ENCODE peak calls at places on chromosomes 12 and 14, in four cellular contexts. B, Y, M and K are unnamed samples.

GRCh38 chr12:10031771-10032175 is 1.3 kb downstream of the CLEC9A start:
- DNase-seq in B (peak), Y (no peak), M (no peak), K (no peak)

GRCh38 chr14:36662543-36663403 is 1.1 kb downstream of the PAX9 start:
- DNase-seq in B (peak), Y (no peak), M (no peak), K (peak)

GRCh38 chr14:81450100-81450531 is 50.0 kb upstream of the STON2 start:
- DNase-seq in B (peak), Y (no peak), M (no peak), K (no peak)

GRCh38 chr12:26971963-26972362 is 33.7 kb downstream of the FGFR1OP2 start:
- DNase-seq in B (no peak), Y (peak), M (no peak), K (no peak)

GRCh38 chr14:25048170-25049126 is 1.5 kb downstream of the STXBP6 start:
- DNase-seq in B (peak), Y (no peak), M (no peak), K (no peak)

GRCh38 chr12:6295187-6295811 is 15.2 kb upstream of the PLEKHG6 start:
- DNase-seq in B (peak), Y (no peak), M (peak), K (no peak)

GRCh38 chr12:49789992-49790391 is 38.2 kb downstream of the NCKAP5L start:
- DNase-seq in B (no peak), Y (no peak), M (no peak), K (no peak)

GRCh38 chr14:22838631-22839041 is 2.3 kb downstream of the MMP14 start:
- DNase-seq in B (peak), Y (no peak), M (no peak), K (no peak)

GRCh38 chr14:65231286-65231980 is 129.1 kb upstream of the MAX start:
- DNase-seq in B (no peak), Y (no peak), M (no peak), K (no peak)

GRCh38 chr12:20342111-20342510 is 26.2 kb upstream of the PDE3A start:
- DNase-seq in B (peak), Y (no peak), M (no peak), K (no peak)

GRCh38 chr14:97198813-97199212 is 401.6 kb downstream of the VRK1 start:
- DNase-seq in B (no peak), Y (no peak), M (no peak), K (no peak)

GRCh38 chr12:56198836-56199235 is 9.6 kb upstream of the SMARCC2 start:
- DNase-seq in B (peak), Y (no peak), M (no peak), K (no peak)

GRCh38 chr14:56666716-56667115 is 87.1 kb downstream of the TMEM260 start:
- DNase-seq in B (peak), Y (no peak), M (no peak), K (no peak)

GRCh38 chr12:19507823-19508222 is 68.5 kb downstream of the AEBP2 start:
- DNase-seq in B (peak), Y (no peak), M (no peak), K (no peak)

GRCh38 chr12:95336387-95337067 is 118.9 kb downstream of the VEZT start:
- DNase-seq in B (peak), Y (no peak), M (peak), K (peak)

GRCh38 chr14:31420013-31420318 is 384 bp downstream of the HEATR5A start:
- DNase-seq in B (no peak), Y (no peak), M (no peak), K (peak)

GRCh38 chr14:90691627-90692026 is 124.6 kb downstream of the TTC7B start:
- DNase-seq in B (peak), Y (no peak), M (no peak), K (no peak)

GRCh38 chr12:64682572-64683277 is 72.4 kb downstream of the RASSF3 start:
- DNase-seq in B (no peak), Y (no peak), M (no peak), K (no peak)

DNA sequence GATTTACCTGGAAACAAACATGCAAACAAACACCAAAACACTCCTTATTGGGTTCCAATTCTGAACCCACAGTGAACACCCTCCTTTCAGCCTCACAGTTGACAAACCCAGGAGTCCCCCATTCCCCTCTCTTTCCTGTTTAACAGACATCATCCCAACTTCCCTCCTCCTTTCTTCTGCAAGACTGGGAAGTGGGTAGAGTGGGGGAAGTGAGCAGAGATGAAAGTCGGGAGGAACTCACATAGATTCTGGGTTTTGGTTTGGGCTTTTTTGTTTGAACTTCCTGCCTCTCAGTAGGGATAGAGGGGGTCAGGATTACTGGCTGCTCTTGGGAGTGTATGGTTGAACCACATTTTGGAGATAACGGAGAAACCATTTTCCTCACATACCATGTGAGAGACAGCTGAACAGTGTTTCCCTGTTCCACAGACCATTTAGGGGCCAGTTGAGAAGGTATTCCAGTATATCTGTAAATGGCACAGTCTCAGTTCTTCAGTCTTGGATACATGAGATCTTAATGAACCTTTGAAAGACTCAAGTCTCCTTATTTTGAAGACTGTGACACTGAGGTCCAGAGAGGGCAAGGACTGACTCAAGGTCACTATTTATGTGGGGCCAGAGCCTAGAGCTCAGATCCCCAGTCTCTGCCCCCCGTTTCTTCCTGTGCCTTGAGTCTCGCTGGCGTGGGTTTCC is 3.9 kb upstream of the GPR84 start:
- DNase-seq in B (no peak), Y (no peak), M (no peak), K (no peak)
- H3K9ac ChIP-seq in B (peak), Y (peak), M (peak), K (peak)

DNA sequence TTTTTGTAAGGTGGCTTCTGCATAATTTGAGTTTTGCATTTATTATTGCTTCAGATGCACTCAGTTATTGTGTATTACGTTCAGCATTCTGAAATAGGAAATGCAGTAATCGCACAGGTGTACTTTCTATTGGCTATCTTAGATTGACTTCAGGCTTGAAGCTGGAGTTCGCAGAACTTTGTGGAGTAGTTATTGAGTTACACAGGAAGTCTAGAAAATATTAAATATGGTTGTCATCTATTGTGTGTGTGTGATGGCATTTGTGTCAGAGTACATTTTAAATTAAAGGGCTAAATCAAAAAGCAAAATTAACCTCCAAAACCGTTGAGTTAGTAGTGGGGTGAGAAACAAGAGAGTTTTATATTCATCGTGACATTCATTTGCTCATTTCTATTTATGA is 2.7 kb downstream of the ARID2 start:
- DNase-seq in B (peak), Y (no peak), M (no peak), K (no peak)
- H3K9ac ChIP-seq in B (peak), Y (peak), M (no peak), K (no peak)

GRCh38 chr14:55048900-55049437 is 2.5 kb upstream of the MAPK1IP1L start:
- DNase-seq in B (no peak), Y (no peak), M (no peak), K (no peak)

GRCh38 chr14:55043528-55043927 is 7.9 kb upstream of the MAPK1IP1L start:
- DNase-seq in B (peak), Y (no peak), M (no peak), K (no peak)

GRCh38 chr14:55051165-55051425 is 352 bp upstream of the MAPK1IP1L start:
- DNase-seq in B (no peak), Y (no peak), M (no peak), K (no peak)

GRCh38 chr14:55045087-55045486 is 6.4 kb upstream of the MAPK1IP1L start:
- DNase-seq in B (no peak), Y (no peak), M (no peak), K (no peak)

GRCh38 chr14:55047301-55048053 is 4.0 kb upstream of the MAPK1IP1L start:
- DNase-seq in B (no peak), Y (no peak), M (no peak), K (no peak)
- H3K9ac ChIP-seq in B (no peak), Y (no peak), M (no peak), K (no peak)

GRCh38 chr12:109861689-109862314 is 18.5 kb downstream of the GLTP start:
- DNase-seq in B (no peak), Y (no peak), M (no peak), K (no peak)
- H3K9ac ChIP-seq in B (no peak), Y (no peak), M (no peak), K (no peak)